ENCODE peak calls at places on chromosome 3, in six cellular contexts. G is amniotic stem cell, Q is cardiac fibroblast, I is KBM-7, J is HT1080, E is Caki2. V is an unnamed sample.

GRCh38 chr3:45048244-45048643 is 22.1 kb downstream of the CLEC3B start:
- DNase-seq in Q (no peak), G (no peak), J (no peak), I (no peak), E (no peak), V (no peak)

GRCh38 chr3:62574499-62574898 is 201.1 kb upstream of the FEZF2 start:
- DNase-seq in Q (no peak), I (no peak), J (no peak), E (no peak), G (no peak), V (no peak)

GRCh38 chr3:26449996-26450395 is 172.6 kb upstream of the LRRC3B start:
- DNase-seq in G (no peak), E (no peak), I (no peak), J (no peak), Q (no peak), V (no peak)

GRCh38 chr3:70861234-70861633 is 548.8 kb upstream of the MDFIC2 start:
- DNase-seq in G (no peak), J (peak), Q (peak), E (no peak), I (no peak), V (peak)

GRCh38 chr3:104279617-104280016 is 1087.1 kb upstream of the ALCAM start:
- DNase-seq in J (peak), Q (peak), I (peak), G (peak), E (peak), V (no peak)

GRCh38 chr3:171459942-171460225 is 321 bp downstream of the TNIK start:
- DNase-seq in I (no peak), J (no peak), E (no peak), G (no peak), Q (no peak), V (no peak)

GRCh38 chr3:126487151-126487771 is 11.6 kb upstream of the ZXDC start:
- DNase-seq in Q (peak), G (peak), I (peak), E (no peak), J (peak), V (no peak)

GRCh38 chr3:71011565-71012287 is 571.8 kb downstream of the FOXP1 start:
- DNase-seq in Q (no peak), I (peak), G (no peak), J (no peak), E (no peak), V (no peak)

GRCh38 chr3:136181741-136182140 is 14.4 kb downstream of the MSL2 start:
- DNase-seq in E (no peak), G (no peak), I (no peak), J (no peak), Q (no peak), V (no peak)

GRCh38 chr3:13642597-13642996 is 93.7 kb downstream of the FBLN2 start:
- DNase-seq in I (no peak), E (no peak), Q (no peak), J (no peak), G (no peak), V (no peak)

GRCh38 chr3:191275751-191276150 is 53.4 kb upstream of the CCDC50 start:
- DNase-seq in Q (no peak), E (no peak), I (no peak), J (no peak), G (no peak), V (no peak)

GRCh38 chr3:171878441-171879225 is 35.5 kb downstream of the TMEM212 start:
- DNase-seq in I (no peak), J (no peak), E (no peak), Q (peak), G (no peak), V (no peak)

GRCh38 chr3:135454890-135455289 is 510.6 kb upstream of the PPP2R3A start:
- DNase-seq in J (no peak), E (no peak), I (no peak), G (no peak), Q (no peak), V (no peak)

GRCh38 chr3:23492057-23492456 is 288.9 kb downstream of the UBE2E2 start:
- DNase-seq in E (no peak), I (no peak), G (no peak), J (no peak), Q (no peak), V (no peak)

GRCh38 chr3:108153451-108153981 is 62.7 kb upstream of the CD47 start:
- DNase-seq in J (peak), I (peak), E (peak), Q (peak), G (peak), V (no peak)

GRCh38 chr3:107268461-107268860 is 108.8 kb upstream of the CCDC54 start:
- DNase-seq in I (no peak), J (no peak), G (no peak), Q (no peak), E (no peak), V (no peak)

GRCh38 chr3:111610189-111610588 is 15.0 kb upstream of the ZBED2 start:
- DNase-seq in Q (no peak), G (no peak), J (peak), I (peak), E (no peak), V (no peak)

GRCh38 chr3:60935709-60936108 is 315.5 kb downstream of the FHIT start:
- DNase-seq in I (no peak), E (no peak), J (peak), G (no peak), Q (peak), V (peak)

GRCh38 chr3:142657033-142657432 is 60.8 kb downstream of the PLS1 start:
- DNase-seq in E (no peak), Q (no peak), J (no peak), I (no peak), G (no peak), V (no peak)

GRCh38 chr3:181313379-181313778 is 323.8 kb upstream of the DNAJC19 start:
- DNase-seq in I (no peak), G (no peak), E (no peak), J (no peak), Q (no peak), V (no peak)

GRCh38 chr3:50602675-50603191 is 8.8 kb downstream of the CISH start:
- DNase-seq in J (no peak), G (no peak), Q (no peak), I (no peak), E (no peak), V (no peak)

GRCh38 chr3:52939600-52939999 is 42.3 kb upstream of the STIMATE start:
- DNase-seq in G (no peak), I (no peak), E (no peak), J (no peak), Q (no peak), V (no peak)

GRCh38 chr3:32325957-32326356 is 65.7 kb upstream of the CMTM7 start:
- DNase-seq in J (peak), I (no peak), E (peak), G (no peak), Q (peak), V (no peak)

GRCh38 chr3:179299316-179299715 is 23.5 kb upstream of the ZNF639 start:
- DNase-seq in E (no peak), G (no peak), Q (no peak), I (no peak), J (no peak), V (no peak)

GRCh38 chr3:193452338-193452737 is 73.8 kb upstream of the ATP13A5 start:
- DNase-seq in I (peak), E (peak), J (peak), G (no peak), Q (no peak), V (no peak)

GRCh38 chr3:71896751-71897150 is 111.8 kb upstream of the PROK2 start:
- DNase-seq in G (no peak), J (no peak), E (no peak), I (no peak), Q (peak), V (no peak)

GRCh38 chr3:33128706-33129105 is 14.9 kb downstream of the CRTAP start:
- DNase-seq in Q (no peak), E (no peak), G (no peak), I (no peak), J (no peak), V (no peak)

GRCh38 chr3:129944709-129945108 is 29.8 kb upstream of the TRH start:
- DNase-seq in J (no peak), I (no peak), E (no peak), Q (no peak), G (no peak), V (no peak)

GRCh38 chr3:16885588-16885903 is 791 bp downstream of the PLCL2 start:
- DNase-seq in E (no peak), G (no peak), Q (no peak), I (no peak), J (no peak), V (no peak)

GRCh38 chr3:8741581-8742355 is 8.2 kb downstream of the CAV3 start:
- DNase-seq in Q (peak), G (peak), J (peak), I (peak), E (peak), V (peak)

V was measured in BJ.